ENCODE peak calls at places on chromosome 3, in six cellular contexts. Y is cardiac muscle cell; O is Panc1; D is mesendoderm; E is activated T-cell treated with anti-CD3 and anti-CD28 coated beads, Interleukin-2, amount 50 U/mL, for 72 hours; W is NCI-H2081. H is an unnamed sample.

GRCh38 chr3:61855211-61855610 is 293.8 kb downstream of the PTPRG start:
- DNase-seq in Y (peak; percentile 63), O (no peak), D (no peak), E (no peak), W (no peak), H (no peak)

GRCh38 chr3:188950832-188951489 is 220.8 kb upstream of the TPRG1 start:
- DNase-seq in Y (peak; percentile 97), O (peak; percentile 91), D (no peak), E (peak; percentile 63), W (no peak), H (no peak)

GRCh38 chr3:194092770-194093336 is 43.1 kb upstream of the HES1 start:
- DNase-seq in Y (no peak), O (no peak), D (no peak), E (no peak), W (no peak), H (no peak)

GRCh38 chr3:196537319-196537984 is 22.3 kb upstream of the SMCO1 start:
- DNase-seq in Y (no peak), O (no peak), D (peak; percentile 13), E (peak; percentile 64), W (no peak), H (peak; percentile 67)

GRCh38 chr3:3799173-3800075 is at the start of gene LRRN1:
- DNase-seq in Y (no peak), O (no peak), D (peak; percentile 91), E (peak; percentile 82), W (peak; percentile 87), H (peak; percentile 67)

GRCh38 chr3:196640501-196640968 is 1.0 kb downstream of the NRROS start:
- DNase-seq in Y (no peak), O (no peak), D (no peak), E (no peak), W (no peak), H (no peak)

GRCh38 chr3:110530902-110531301 is 540.7 kb upstream of the NECTIN3 start:
- DNase-seq in Y (no peak), O (no peak), D (no peak), E (no peak), W (no peak), H (no peak)

GRCh38 chr3:93843981-93844380 is 129.7 kb downstream of the PROS1 start:
- DNase-seq in Y (peak; percentile 89), O (peak; percentile 33), D (peak; percentile 43), E (no peak), W (no peak), H (no peak)

GRCh38 chr3:58004972-58005371 is 3.2 kb upstream of the FLNB start:
- DNase-seq in Y (no peak), O (no peak), D (no peak), E (no peak), W (no peak), H (no peak)

GRCh38 chr3:169509359-169509758 is 154.2 kb downstream of the MECOM start:
- DNase-seq in Y (no peak), O (no peak), D (no peak), E (no peak), W (no peak), H (no peak)

GRCh38 chr3:197949191-197949766 is 711 bp upstream of the RPL35A start:
- DNase-seq in Y (no peak), O (no peak), D (peak; percentile 40), E (no peak), W (no peak), H (no peak)

GRCh38 chr3:66803706-66804496 is 194.2 kb upstream of the KBTBD8 start:
- DNase-seq in Y (no peak), O (no peak), D (no peak), E (no peak), W (no peak), H (no peak)

GRCh38 chr3:194779729-194780224 is 94.1 kb downstream of the FAM43A start:
- DNase-seq in Y (no peak), O (no peak), D (no peak), E (no peak), W (no peak), H (no peak)

GRCh38 chr3:38019658-38020341 is 9.6 kb downstream of the PLCD1 start:
- DNase-seq in Y (no peak), O (no peak), D (no peak), E (no peak), W (no peak), H (no peak)

GRCh38 chr3:37861540-37862051 is at the start of gene CTDSPL:
- DNase-seq in Y (peak; percentile 74), O (no peak), D (peak; percentile 48), E (peak; percentile 43), W (no peak), H (peak; percentile 47)

GRCh38 chr3:46517016-46517770 is 19.4 kb downstream of the RTP3 start:
- DNase-seq in Y (peak; percentile 60), O (peak; percentile 18), D (no peak), E (no peak), W (no peak), H (no peak)

GRCh38 chr3:156678216-156678615 is 3.8 kb downstream of the TIPARP start:
- DNase-seq in Y (no peak), O (no peak), D (no peak), E (no peak), W (no peak), H (no peak)

GRCh38 chr3:60917136-60917535 is 334.1 kb downstream of the FHIT start:
- DNase-seq in Y (no peak), O (no peak), D (no peak), E (no peak), W (no peak), H (no peak)

GRCh38 chr3:111352585-111352984 is 189.4 kb upstream of the CD96 start:
- DNase-seq in Y (peak; percentile 18), O (no peak), D (no peak), E (no peak), W (no peak), H (no peak)